ENCODE peak calls at places on chromosome 20, in seven cellular contexts. E is stomach, Z is IMR-90, V is sigmoid colon, O is K562, K is lower leg skin, C is adrenal gland. F is an unnamed sample.
A peak's percentile ranks its signal among the peaks of the same experiment; 100 is the strongest.

GRCh38 chr20:43662943-43663655 is 3.8 kb upstream of the MYBL2 start:
- DNase-seq in E (no peak), Z (peak; percentile 34), V (no peak), O (no peak), K (no peak), C (no peak), F (no peak)

GRCh38 chr20:33309631-33310030 is 26.6 kb downstream of the BPIFB1 start:
- DNase-seq in E (no peak), Z (no peak), V (no peak), O (no peak), K (no peak), C (no peak), F (no peak)

GRCh38 chr20:11796041-11796440 is 121.7 kb upstream of the BTBD3 start:
- DNase-seq in E (no peak), Z (peak; percentile 43), V (no peak), O (no peak), K (no peak), C (no peak), F (no peak)

GRCh38 chr20:50304883-50305635 is 114.4 kb downstream of the CEBPB start:
- DNase-seq in E (peak; percentile 61), Z (peak; percentile 99), V (peak; percentile 100), O (no peak), K (peak; percentile 97), C (peak; percentile 92), F (peak; percentile 91)

GRCh38 chr20:50478162-50479036 is 31.8 kb upstream of the PTPN1 start:
- DNase-seq in E (peak; percentile 73), Z (peak; percentile 29), V (peak; percentile 86), O (peak; percentile 69), K (peak; percentile 92), C (peak; percentile 40), F (peak; percentile 48)

GRCh38 chr20:18767676-18768075 is 45.9 kb upstream of the SCP2D1 start:
- DNase-seq in E (no peak), Z (no peak), V (no peak), O (no peak), K (no peak), C (no peak), F (no peak)

GRCh38 chr20:36881888-36882287 is 6.0 kb downstream of the TLDC2 start:
- DNase-seq in E (no peak), Z (no peak), V (no peak), O (no peak), K (no peak), C (no peak), F (no peak)

GRCh38 chr20:41177636-41178035 is 40.3 kb downstream of the PLCG1 start:
- DNase-seq in E (peak; percentile 22), Z (peak; percentile 87), V (no peak), O (no peak), K (peak; percentile 85), C (peak; percentile 58), F (no peak)

GRCh38 chr20:10651227-10651990 is 22.4 kb downstream of the JAG1 start:
- DNase-seq in E (no peak), Z (peak; percentile 59), V (peak; percentile 85), O (no peak), K (peak; percentile 82), C (no peak), F (no peak)

GRCh38 chr20:37535443-37536132 is 7.9 kb upstream of the BLCAP start:
- DNase-seq in E (no peak), Z (no peak), V (no peak), O (no peak), K (peak; percentile 59), C (peak; percentile 8), F (peak; percentile 53)

GRCh38 chr20:48668451-48668946 is 159.3 kb downstream of the PREX1 start:
- DNase-seq in E (no peak), Z (no peak), V (no peak), O (no peak), K (no peak), C (no peak), F (no peak)

GRCh38 chr20:56442381-56443365 is 25.8 kb upstream of the RTF2 start:
- DNase-seq in E (no peak), Z (peak; percentile 46), V (peak; percentile 39), O (no peak), K (peak; percentile 67), C (no peak), F (no peak)

GRCh38 chr20:36997121-36997520 is 45.6 kb upstream of the SAMHD1 start:
- DNase-seq in E (no peak), Z (no peak), V (no peak), O (no peak), K (no peak), C (no peak), F (no peak)

GRCh38 chr20:1819311-1820136 is 75.7 kb upstream of the SIRPA start:
- DNase-seq in E (no peak), Z (no peak), V (no peak), O (no peak), K (peak; percentile 78), C (peak; percentile 20), F (no peak)

GRCh38 chr20:50624351-50625016 is 66.9 kb downstream of the RIPOR3 start:
- DNase-seq in E (peak; percentile 78), Z (no peak), V (no peak), O (no peak), K (no peak), C (no peak), F (peak; percentile 85)

GRCh38 chr20:40294175-40294574 is 394.9 kb downstream of the MAFB start:
- DNase-seq in E (no peak), Z (no peak), V (no peak), O (no peak), K (no peak), C (no peak), F (no peak)

GRCh38 chr20:39155996-39156395 is 193.9 kb downstream of the DHX35 start:
- DNase-seq in E (no peak), Z (no peak), V (no peak), O (no peak), K (peak; percentile 20), C (no peak), F (no peak)

GRCh38 chr20:43973671-43974450 is 59.2 kb downstream of the TOX2 start:
- DNase-seq in E (no peak), Z (no peak), V (no peak), O (no peak), K (no peak), C (no peak), F (no peak)

GRCh38 chr20:17849111-17849900 is 119.3 kb downstream of the SNX5 start:
- DNase-seq in E (no peak), Z (no peak), V (no peak), O (no peak), K (no peak), C (no peak), F (peak; percentile 38)

GRCh38 chr20:957544-957943 is 41.4 kb upstream of the ANGPT4 start:
- DNase-seq in E (no peak), Z (peak; percentile 1), V (no peak), O (peak; percentile 13), K (no peak), C (no peak), F (no peak)

GRCh38 chr20:32828029-32828666 is 8.4 kb downstream of the MAPRE1 start:
- DNase-seq in E (no peak), Z (peak; percentile 56), V (peak; percentile 2), O (no peak), K (no peak), C (no peak), F (no peak)

GRCh38 chr20:48937674-48938073 is 16.2 kb downstream of the ARFGEF2 start:
- DNase-seq in E (no peak), Z (no peak), V (no peak), O (no peak), K (no peak), C (no peak), F (no peak)

GRCh38 chr20:45833883-45834796 is 541 bp downstream of the SNX21 start:
- DNase-seq in E (peak; percentile 69), Z (peak; percentile 49), V (peak; percentile 92), O (peak; percentile 84), K (peak; percentile 96), C (peak; percentile 86), F (peak; percentile 83)

GRCh38 chr20:45832619-45833018 is 980 bp upstream of the SNX21 start:
- DNase-seq in E (no peak), Z (no peak), V (no peak), O (no peak), K (no peak), C (no peak), F (no peak)

GRCh38 chr20:45835230-45836224 is 1.9 kb downstream of the SNX21 start:
- DNase-seq in E (no peak), Z (peak; percentile 47), V (peak; percentile 83), O (peak; percentile 84), K (peak; percentile 95), C (peak; percentile 61), F (no peak)

GRCh38 chr20:45834797-45835161 is 1.2 kb downstream of the SNX21 start:
- DNase-seq in E (no peak), Z (no peak), V (peak; percentile 75), O (no peak), K (no peak), C (peak; percentile 43), F (no peak)

GRCh38 chr20:45833030-45833882 is at the start of gene SNX21:
- DNase-seq in E (peak; percentile 77), Z (peak; percentile 94), V (peak; percentile 97), O (peak; percentile 57), K (peak; percentile 95), C (peak; percentile 84), F (peak; percentile 78)
- TF ChIP-seq POLR2A in E (no peak), Z (no peak), V (peak; percentile 14), O (no peak), K (no peak), C (peak; percentile 82), F (no peak)

DNA sequence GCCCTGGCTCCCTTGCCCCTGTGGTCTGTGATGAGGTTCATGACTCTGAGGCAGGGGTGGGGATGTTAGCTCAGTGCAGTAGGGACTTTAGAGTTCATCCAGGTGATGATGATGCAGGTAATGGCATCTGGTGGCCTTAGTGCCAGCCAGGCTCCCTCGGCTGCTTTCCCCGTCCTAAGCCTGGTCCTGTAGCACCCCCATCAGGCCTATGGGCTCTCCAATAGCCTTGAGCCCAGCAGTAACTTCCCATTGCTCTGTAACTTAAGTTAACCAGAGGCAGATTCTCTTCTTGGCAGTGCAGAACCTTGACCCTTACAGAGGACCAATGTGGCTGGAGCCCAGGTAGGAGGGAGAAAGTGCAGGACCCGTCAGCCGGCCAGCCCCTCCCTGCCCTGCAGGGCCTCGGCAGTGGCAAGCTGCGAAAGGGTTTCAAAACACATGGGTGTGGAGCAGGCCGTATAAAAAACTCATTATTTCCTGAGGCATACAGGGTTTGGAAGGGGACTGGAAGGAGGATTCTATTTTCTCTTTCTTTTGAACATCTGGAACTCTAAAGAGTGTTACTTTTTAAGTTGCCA is 406.9 kb downstream of the CDH26 start:
- DNase-seq in E (peak; percentile 39), Z (no peak), V (no peak), O (no peak), K (no peak), C (no peak), F (no peak)
- TF ChIP-seq CTCF in E (peak; percentile 32), Z (no peak), V (no peak), O (peak; percentile 27), K (no peak), C (no peak), F (no peak)

GRCh38 chr20:59006864-59007757 is at the start of gene CTSZ:
- DNase-seq in E (peak; percentile 67), Z (no peak), V (peak; percentile 76), O (peak; percentile 95), K (peak; percentile 90), C (peak; percentile 46), F (peak; percentile 94)
- TF ChIP-seq POLR2A in E (no peak), Z (peak; percentile 29), V (no peak), O (no peak), K (no peak), C (peak; percentile 47), F (peak; percentile 73)

DNA sequence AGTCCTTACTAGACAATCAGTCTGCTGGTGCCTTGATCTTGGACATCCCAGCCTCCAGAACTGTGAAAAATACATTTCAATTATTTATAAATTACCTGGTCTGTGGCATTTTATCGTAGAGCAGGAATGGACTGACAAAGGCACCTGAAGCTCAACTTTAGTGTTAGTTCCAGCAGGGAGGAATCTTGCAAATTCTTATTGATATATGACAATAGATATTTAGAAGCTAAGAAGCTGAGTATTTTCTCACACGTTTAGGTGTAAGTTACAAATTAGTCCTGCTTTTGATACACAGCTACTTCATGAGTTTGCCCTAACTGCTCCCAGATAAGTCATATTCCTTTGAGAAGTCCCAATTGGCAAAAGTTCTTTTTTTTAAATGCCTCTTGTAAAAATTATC is 138.0 kb upstream of the ZNF217 start:
- DNase-seq in E (no peak), Z (no peak), V (no peak), O (no peak), K (no peak), C (no peak), F (no peak)
- TF ChIP-seq CTCF in E (no peak), Z (no peak), V (no peak), O (no peak), K (no peak), C (no peak), F (no peak)